ENCODE peak calls at places on chromosomes 13 and 19, in seven cellular contexts. I is AML-193, N is AG09319, S is endodermal cell, A is T47D, Y is amniotic epithelial cell, O is LHCN-M2. D is an unnamed sample.

GRCh38 chr19:7779631-7780486 is 16.8 kb downstream of the CLEC4M start:
- DNase-seq in I (no peak), N (no peak), S (no peak), A (peak), Y (no peak), O (no peak), D (no peak)

GRCh38 chr19:34837262-34837661 is 64.2 kb upstream of the ZNF599 start:
- DNase-seq in I (no peak), N (no peak), S (no peak), A (no peak), Y (peak), O (no peak), D (no peak)

GRCh38 chr13:34302596-34302995 is 484.6 kb downstream of the RFC3 start:
- DNase-seq in I (no peak), N (no peak), S (no peak), A (no peak), Y (no peak), O (no peak), D (no peak)

GRCh38 chr13:39401091-39401647 is 201.8 kb downstream of the LHFPL6 start:
- DNase-seq in I (no peak), N (no peak), S (no peak), A (no peak), Y (no peak), O (no peak), D (no peak)

GRCh38 chr19:34253711-34254551 is 423 bp upstream of the GARRE1 start:
- DNase-seq in I (no peak), N (no peak), S (peak), A (no peak), Y (no peak), O (peak), D (peak)

GRCh38 chr13:19810996-19811881 is 28.5 kb upstream of the PSPC1 start:
- DNase-seq in I (no peak), N (no peak), S (no peak), A (no peak), Y (peak), O (no peak), D (no peak)

GRCh38 chr19:33098023-33098652 is 17.2 kb downstream of the GPATCH1 start:
- DNase-seq in I (no peak), N (no peak), S (no peak), A (no peak), Y (peak), O (no peak), D (no peak)

GRCh38 chr19:38715540-38715939 is 28.7 kb downstream of the CAPN12 start:
- DNase-seq in I (no peak), N (no peak), S (no peak), A (no peak), Y (no peak), O (no peak), D (no peak)

GRCh38 chr19:43784251-43784980 is 3.6 kb upstream of the KCNN4 start:
- DNase-seq in I (peak), N (peak), S (peak), A (no peak), Y (peak), O (peak), D (peak)

GRCh38 chr19:48244289-48244688 is 11.4 kb downstream of the CARD8 start:
- DNase-seq in I (peak), N (no peak), S (no peak), A (no peak), Y (peak), O (no peak), D (no peak)

GRCh38 chr13:109126973-109127615 is 497.7 kb downstream of the MYO16 start:
- DNase-seq in I (no peak), N (no peak), S (no peak), A (no peak), Y (no peak), O (no peak), D (no peak)

GRCh38 chr19:15299568-15300409 is 32.5 kb downstream of the BRD4 start:
- DNase-seq in I (no peak), N (no peak), S (no peak), A (peak), Y (no peak), O (no peak), D (no peak)

GRCh38 chr19:45542234-45542668 is 35.0 kb downstream of the VASP start:
- DNase-seq in I (no peak), N (no peak), S (no peak), A (no peak), Y (no peak), O (no peak), D (no peak)

GRCh38 chr19:30236006-30236405 is 136.2 kb upstream of the ZNF536 start:
- DNase-seq in I (no peak), N (no peak), S (no peak), A (no peak), Y (no peak), O (no peak), D (no peak)

GRCh38 chr19:30450945-30451344 is 78.8 kb downstream of the ZNF536 start:
- DNase-seq in I (no peak), N (no peak), S (no peak), A (no peak), Y (no peak), O (no peak), D (no peak)

GRCh38 chr19:44876930-44877530 is 14.0 kb upstream of the TOMM40 start:
- DNase-seq in I (no peak), N (no peak), S (no peak), A (no peak), Y (no peak), O (no peak), D (no peak)

GRCh38 chr13:110138009-110138699 is 168.8 kb downstream of the COL4A1 start:
- DNase-seq in I (peak), N (no peak), S (peak), A (peak), Y (peak), O (peak), D (peak)

GRCh38 chr13:73251866-73252265 is 193.1 kb downstream of the KLF5 start:
- DNase-seq in I (no peak), N (no peak), S (no peak), A (no peak), Y (no peak), O (no peak), D (no peak)

GRCh38 chr19:12913871-12914690 is 5.0 kb downstream of the SYCE2 start:
- DNase-seq in I (peak), N (no peak), S (peak), A (peak), Y (no peak), O (no peak), D (no peak)

GRCh38 chr19:48551437-48552302 is at the start of gene SULT2B1:
- DNase-seq in I (no peak), N (no peak), S (no peak), A (peak), Y (no peak), O (no peak), D (no peak)

GRCh38 chr13:97194473-97194872 is 27.7 kb upstream of the MBNL2 start:
- DNase-seq in I (no peak), N (no peak), S (no peak), A (no peak), Y (peak), O (peak), D (no peak)

GRCh38 chr19:16327911-16328823 is 3.5 kb downstream of the KLF2 start:
- DNase-seq in I (peak), N (peak), S (no peak), A (no peak), Y (peak), O (peak), D (peak)

GRCh38 chr13:51659276-51660127 is 75.2 kb downstream of the WDFY2 start:
- DNase-seq in I (no peak), N (no peak), S (no peak), A (no peak), Y (no peak), O (no peak), D (no peak)